ENCODE peak calls at places on chromosome 1, in nine cellular contexts. One of them, this sample, is unnamed.

GRCh38 chr1:92482665-92483441 is 3.9 kb downstream of the GFI1 start:
- DNase-seq in dorsolateral prefrontal cortex: no peak
- DNase-seq in CD4-positive, alpha-beta T cell: no peak
- DNase-seq in fibroblast of lung: no peak
- DNase-seq in nephron progenitor cell: peak
- DNase-seq in GM12865: peak
- DNase-seq in lower leg skin: no peak
- DNase-seq in HFF-Myc: no peak
- DNase-seq in colonic mucosa: peak
- DNase-seq in this sample: peak

GRCh38 chr1:22619252-22619651 is 17.2 kb upstream of the C1QA start:
- DNase-seq in CD4-positive, alpha-beta T cell: no peak
- DNase-seq in GM12865: no peak
- DNase-seq in nephron progenitor cell: no peak
- DNase-seq in fibroblast of lung: no peak
- DNase-seq in colonic mucosa: no peak
- DNase-seq in dorsolateral prefrontal cortex: no peak
- DNase-seq in lower leg skin: no peak
- DNase-seq in HFF-Myc: no peak
- DNase-seq in this sample: no peak

GRCh38 chr1:107687846-107688753 is 276.9 kb downstream of the VAV3 start:
- DNase-seq in colonic mucosa: peak
- DNase-seq in fibroblast of lung: peak
- DNase-seq in dorsolateral prefrontal cortex: no peak
- DNase-seq in HFF-Myc: no peak
- DNase-seq in GM12865: no peak
- DNase-seq in lower leg skin: no peak
- DNase-seq in CD4-positive, alpha-beta T cell: no peak
- DNase-seq in nephron progenitor cell: no peak
- DNase-seq in this sample: no peak

GRCh38 chr1:35536551-35537162 is 20.5 kb downstream of the KIAA0319L start:
- DNase-seq in dorsolateral prefrontal cortex: no peak
- DNase-seq in CD4-positive, alpha-beta T cell: no peak
- DNase-seq in HFF-Myc: no peak
- DNase-seq in fibroblast of lung: no peak
- DNase-seq in GM12865: no peak
- DNase-seq in colonic mucosa: no peak
- DNase-seq in lower leg skin: no peak
- DNase-seq in nephron progenitor cell: no peak
- DNase-seq in this sample: no peak

GRCh38 chr1:192878249-192878648 is 69.4 kb downstream of the RGS2 start:
- DNase-seq in lower leg skin: no peak
- DNase-seq in nephron progenitor cell: no peak
- DNase-seq in colonic mucosa: peak
- DNase-seq in GM12865: no peak
- DNase-seq in HFF-Myc: no peak
- DNase-seq in CD4-positive, alpha-beta T cell: no peak
- DNase-seq in fibroblast of lung: peak
- DNase-seq in dorsolateral prefrontal cortex: no peak
- DNase-seq in this sample: no peak

GRCh38 chr1:70685300-70686286 is 274.5 kb downstream of the CTH start:
- DNase-seq in lower leg skin: peak
- DNase-seq in HFF-Myc: peak
- DNase-seq in dorsolateral prefrontal cortex: no peak
- DNase-seq in GM12865: peak
- DNase-seq in nephron progenitor cell: peak
- DNase-seq in fibroblast of lung: peak
- DNase-seq in CD4-positive, alpha-beta T cell: no peak
- DNase-seq in colonic mucosa: peak
- DNase-seq in this sample: peak

GRCh38 chr1:234776875-234777849 is 167.2 kb upstream of the IRF2BP2 start:
- DNase-seq in lower leg skin: no peak
- DNase-seq in colonic mucosa: no peak
- DNase-seq in fibroblast of lung: no peak
- DNase-seq in dorsolateral prefrontal cortex: no peak
- DNase-seq in GM12865: no peak
- DNase-seq in HFF-Myc: no peak
- DNase-seq in nephron progenitor cell: no peak
- DNase-seq in CD4-positive, alpha-beta T cell: no peak
- DNase-seq in this sample: no peak

GRCh38 chr1:204828352-204828850 is 42.3 kb upstream of the NFASC start:
- DNase-seq in dorsolateral prefrontal cortex: peak
- DNase-seq in lower leg skin: no peak
- DNase-seq in GM12865: peak
- DNase-seq in nephron progenitor cell: peak
- DNase-seq in HFF-Myc: no peak
- DNase-seq in colonic mucosa: peak
- DNase-seq in CD4-positive, alpha-beta T cell: no peak
- DNase-seq in fibroblast of lung: no peak
- DNase-seq in this sample: peak

GRCh38 chr1:86965012-86965826 is 50.8 kb downstream of the HS2ST1 start:
- DNase-seq in nephron progenitor cell: no peak
- DNase-seq in fibroblast of lung: peak
- DNase-seq in dorsolateral prefrontal cortex: no peak
- DNase-seq in lower leg skin: peak
- DNase-seq in GM12865: peak
- DNase-seq in colonic mucosa: peak
- DNase-seq in HFF-Myc: no peak
- DNase-seq in CD4-positive, alpha-beta T cell: no peak
- DNase-seq in this sample: peak
- TF ChIP-seq CTCF in nephron progenitor cell: peak
- TF ChIP-seq CTCF in fibroblast of lung: peak
- TF ChIP-seq CTCF in dorsolateral prefrontal cortex: peak
- TF ChIP-seq CTCF in lower leg skin: no peak
- TF ChIP-seq CTCF in GM12865: peak
- TF ChIP-seq CTCF in colonic mucosa: peak
- TF ChIP-seq CTCF in HFF-Myc: peak
- TF ChIP-seq CTCF in CD4-positive, alpha-beta T cell: peak
- TF ChIP-seq CTCF in this sample: peak

GRCh38 chr1:104019675-104020049 is 270.0 kb downstream of the AMY1C start:
- DNase-seq in fibroblast of lung: no peak
- DNase-seq in dorsolateral prefrontal cortex: no peak
- DNase-seq in colonic mucosa: no peak
- DNase-seq in CD4-positive, alpha-beta T cell: no peak
- DNase-seq in lower leg skin: no peak
- DNase-seq in nephron progenitor cell: no peak
- DNase-seq in GM12865: no peak
- DNase-seq in HFF-Myc: no peak
- DNase-seq in this sample: no peak

DNA sequence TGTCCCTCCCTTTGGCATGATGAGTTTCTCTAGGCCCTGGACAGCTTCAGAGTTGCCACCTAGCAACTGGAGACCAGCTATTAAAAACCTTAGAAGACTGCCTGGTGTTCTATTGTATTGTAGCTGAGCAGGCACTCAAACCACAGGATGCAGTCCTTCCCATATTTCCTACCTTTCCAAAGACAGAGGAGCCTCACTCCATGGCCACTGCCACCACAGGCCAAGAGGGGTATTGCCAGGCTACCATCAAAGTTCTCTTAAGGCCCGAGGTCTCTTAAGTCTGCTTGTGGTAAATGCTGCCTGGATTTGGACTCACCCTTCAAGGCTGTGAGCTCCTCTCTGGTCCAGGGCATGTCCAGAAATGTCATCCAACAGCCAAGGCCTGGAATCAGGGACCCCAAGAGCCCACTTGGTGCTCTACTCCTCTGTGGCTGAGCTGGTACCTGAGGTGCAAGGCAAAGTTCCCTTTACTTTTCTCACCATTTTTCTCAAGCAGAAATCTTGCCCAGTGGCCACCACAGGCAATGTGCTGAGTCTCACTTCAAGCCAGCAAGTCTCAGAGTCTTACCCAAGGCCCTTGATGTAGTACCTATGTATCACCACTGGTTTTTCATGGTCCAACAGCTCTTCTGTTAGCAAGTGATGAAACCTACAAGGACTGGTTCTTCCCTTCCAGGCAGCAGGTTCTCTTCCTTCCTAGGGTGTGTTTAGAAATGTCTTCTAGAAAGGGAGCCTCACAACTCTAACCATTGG is 269.4 kb downstream of the AMY1C start:
- DNase-seq in fibroblast of lung: no peak
- DNase-seq in GM12865: no peak
- DNase-seq in colonic mucosa: no peak
- DNase-seq in dorsolateral prefrontal cortex: no peak
- DNase-seq in nephron progenitor cell: no peak
- DNase-seq in lower leg skin: no peak
- DNase-seq in HFF-Myc: no peak
- DNase-seq in CD4-positive, alpha-beta T cell: no peak
- DNase-seq in this sample: no peak
- TF ChIP-seq CTCF in fibroblast of lung: no peak
- TF ChIP-seq CTCF in GM12865: peak
- TF ChIP-seq CTCF in colonic mucosa: no peak
- TF ChIP-seq CTCF in dorsolateral prefrontal cortex: no peak
- TF ChIP-seq CTCF in nephron progenitor cell: no peak
- TF ChIP-seq CTCF in lower leg skin: no peak
- TF ChIP-seq CTCF in HFF-Myc: no peak
- TF ChIP-seq CTCF in CD4-positive, alpha-beta T cell: no peak
- TF ChIP-seq CTCF in this sample: no peak

GRCh38 chr1:196361112-196361714 is 247.0 kb downstream of the KCNT2 start:
- DNase-seq in colonic mucosa: no peak
- DNase-seq in nephron progenitor cell: no peak
- DNase-seq in GM12865: no peak
- DNase-seq in lower leg skin: peak
- DNase-seq in fibroblast of lung: no peak
- DNase-seq in dorsolateral prefrontal cortex: no peak
- DNase-seq in CD4-positive, alpha-beta T cell: no peak
- DNase-seq in HFF-Myc: no peak
- DNase-seq in this sample: no peak

GRCh38 chr1:196357913-196358312 is 250.3 kb downstream of the KCNT2 start:
- DNase-seq in GM12865: no peak
- DNase-seq in nephron progenitor cell: no peak
- DNase-seq in fibroblast of lung: no peak
- DNase-seq in colonic mucosa: no peak
- DNase-seq in dorsolateral prefrontal cortex: no peak
- DNase-seq in HFF-Myc: no peak
- DNase-seq in CD4-positive, alpha-beta T cell: no peak
- DNase-seq in lower leg skin: no peak
- DNase-seq in this sample: no peak

DNA sequence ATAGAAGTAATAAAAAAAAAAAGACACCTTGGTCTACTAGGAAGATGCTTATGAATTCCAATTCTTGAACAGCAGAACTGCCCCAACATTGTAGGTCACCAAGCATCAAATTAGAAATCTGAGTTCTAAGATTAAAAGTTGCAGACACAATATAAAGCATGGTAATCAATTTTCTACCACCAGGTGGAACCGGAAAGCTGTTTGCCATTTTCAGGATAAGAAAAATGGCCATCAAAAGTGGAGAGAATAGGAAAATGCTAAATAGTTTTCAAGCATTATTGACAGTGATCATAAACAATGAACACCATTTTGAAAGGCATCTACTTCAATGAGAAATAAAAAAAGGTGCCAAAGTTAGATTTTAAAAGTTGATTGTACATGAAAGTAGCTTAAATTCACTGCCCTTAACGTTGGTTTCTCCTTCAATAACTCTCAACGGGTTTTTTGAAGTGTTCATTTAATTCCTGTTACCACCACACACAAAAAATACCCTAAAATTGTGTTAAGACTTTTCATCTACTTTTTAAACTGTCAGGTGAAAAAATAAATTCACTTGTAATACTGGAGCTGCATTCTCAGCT is 252.9 kb downstream of the KCNT2 start:
- DNase-seq in fibroblast of lung: peak
- DNase-seq in lower leg skin: no peak
- DNase-seq in GM12865: peak
- DNase-seq in HFF-Myc: no peak
- DNase-seq in colonic mucosa: no peak
- DNase-seq in CD4-positive, alpha-beta T cell: no peak
- DNase-seq in nephron progenitor cell: no peak
- DNase-seq in dorsolateral prefrontal cortex: no peak
- DNase-seq in this sample: no peak
- TF ChIP-seq CTCF in fibroblast of lung: peak
- TF ChIP-seq CTCF in lower leg skin: no peak
- TF ChIP-seq CTCF in GM12865: no peak
- TF ChIP-seq CTCF in HFF-Myc: peak
- TF ChIP-seq CTCF in colonic mucosa: no peak
- TF ChIP-seq CTCF in CD4-positive, alpha-beta T cell: no peak
- TF ChIP-seq CTCF in nephron progenitor cell: peak
- TF ChIP-seq CTCF in dorsolateral prefrontal cortex: no peak
- TF ChIP-seq CTCF in this sample: no peak

GRCh38 chr1:201127755-201128455 is 921 bp upstream of the ASCL5 start:
- DNase-seq in GM12865: no peak
- DNase-seq in dorsolateral prefrontal cortex: peak
- DNase-seq in fibroblast of lung: peak
- DNase-seq in HFF-Myc: no peak
- DNase-seq in lower leg skin: no peak
- DNase-seq in CD4-positive, alpha-beta T cell: no peak
- DNase-seq in nephron progenitor cell: no peak
- DNase-seq in colonic mucosa: no peak
- DNase-seq in this sample: no peak

GRCh38 chr1:201126463-201126831 is 537 bp downstream of the ASCL5 start:
- DNase-seq in nephron progenitor cell: no peak
- DNase-seq in CD4-positive, alpha-beta T cell: no peak
- DNase-seq in lower leg skin: no peak
- DNase-seq in colonic mucosa: no peak
- DNase-seq in dorsolateral prefrontal cortex: no peak
- DNase-seq in HFF-Myc: no peak
- DNase-seq in fibroblast of lung: no peak
- DNase-seq in GM12865: no peak
- DNase-seq in this sample: no peak

GRCh38 chr1:201125805-201126204 is 1.2 kb downstream of the ASCL5 start:
- DNase-seq in CD4-positive, alpha-beta T cell: no peak
- DNase-seq in GM12865: no peak
- DNase-seq in lower leg skin: no peak
- DNase-seq in fibroblast of lung: no peak
- DNase-seq in HFF-Myc: no peak
- DNase-seq in colonic mucosa: no peak
- DNase-seq in dorsolateral prefrontal cortex: no peak
- DNase-seq in nephron progenitor cell: no peak
- DNase-seq in this sample: no peak

GRCh38 chr1:201128476-201128875 is 1.5 kb upstream of the ASCL5 start:
- DNase-seq in HFF-Myc: no peak
- DNase-seq in colonic mucosa: no peak
- DNase-seq in dorsolateral prefrontal cortex: peak
- DNase-seq in fibroblast of lung: no peak
- DNase-seq in nephron progenitor cell: no peak
- DNase-seq in CD4-positive, alpha-beta T cell: no peak
- DNase-seq in GM12865: no peak
- DNase-seq in lower leg skin: no peak
- DNase-seq in this sample: no peak

DNA sequence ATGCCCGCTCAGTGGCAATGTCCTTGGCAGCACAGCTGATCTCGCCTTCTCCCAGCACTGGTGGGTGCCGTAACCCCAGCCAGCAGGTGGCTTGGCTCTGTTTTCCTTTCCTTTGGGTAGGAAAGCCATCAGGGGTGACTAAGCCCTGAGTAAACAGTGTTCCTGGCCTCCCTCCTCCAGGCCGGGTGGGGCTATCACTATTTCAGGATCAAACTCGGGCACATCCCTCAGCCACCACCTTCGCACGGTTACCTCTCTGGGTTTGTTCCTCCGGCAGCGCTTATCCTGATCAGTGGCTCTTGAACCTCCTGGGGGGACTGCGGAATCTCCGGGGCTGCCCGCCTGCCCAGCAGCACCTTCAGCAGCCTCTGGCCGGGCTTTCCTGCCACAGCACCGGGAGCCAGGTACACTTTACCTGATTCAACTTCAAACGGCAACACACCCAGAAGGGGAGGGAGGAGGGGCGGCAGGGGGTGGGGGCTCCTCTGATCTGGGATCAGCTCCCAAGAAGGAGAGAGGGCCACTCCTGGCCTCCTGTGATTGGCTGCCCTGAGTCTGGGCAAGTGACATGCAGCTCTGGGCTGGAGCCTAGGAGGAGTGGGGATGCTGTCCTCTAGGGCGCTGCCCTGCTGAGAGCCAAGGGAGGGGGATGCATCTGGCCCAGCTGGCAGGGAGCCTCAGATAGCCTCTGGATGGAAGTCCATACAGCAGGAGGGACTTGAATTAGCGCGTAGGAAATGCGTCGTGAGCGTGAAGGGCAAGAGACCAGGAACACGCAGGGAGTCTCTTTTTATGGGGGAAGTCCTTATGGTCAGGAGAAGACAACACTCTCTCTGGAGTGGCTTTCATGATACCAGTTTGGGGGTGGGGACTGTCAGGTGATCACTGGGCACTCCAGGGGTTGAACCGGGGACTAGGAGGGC is at the start of gene ASCL5:
- DNase-seq in dorsolateral prefrontal cortex: no peak
- DNase-seq in fibroblast of lung: peak
- DNase-seq in nephron progenitor cell: no peak
- DNase-seq in CD4-positive, alpha-beta T cell: no peak
- DNase-seq in HFF-Myc: no peak
- DNase-seq in GM12865: no peak
- DNase-seq in colonic mucosa: peak
- DNase-seq in lower leg skin: no peak
- DNase-seq in this sample: no peak
- TF ChIP-seq CTCF in dorsolateral prefrontal cortex: no peak
- TF ChIP-seq CTCF in fibroblast of lung: no peak
- TF ChIP-seq CTCF in nephron progenitor cell: no peak
- TF ChIP-seq CTCF in CD4-positive, alpha-beta T cell: no peak
- TF ChIP-seq CTCF in HFF-Myc: no peak
- TF ChIP-seq CTCF in GM12865: no peak
- TF ChIP-seq CTCF in colonic mucosa: no peak
- TF ChIP-seq CTCF in lower leg skin: no peak
- TF ChIP-seq CTCF in this sample: no peak

This sample was measured in GM20000.